ENCODE peak calls at places on chromosome 19, in eight cellular contexts. E, V, M, I, K, G, J and F are unnamed samples.

GRCh38 chr19:32223595-32224370 is 121.6 kb upstream of the ZNF507 start:
- DNase-seq in E (no peak), V (no peak), M (no peak), I (no peak), K (no peak), G (no peak), J (no peak), F (no peak)

GRCh38 chr19:12611361-12611699 is 610 bp downstream of the ZNF791 start:
- DNase-seq in E (no peak), V (peak), M (peak), I (peak), K (no peak), G (peak), J (peak), F (no peak)

GRCh38 chr19:29587518-29587986 is 18.5 kb upstream of the POP4 start:
- DNase-seq in E (no peak), V (no peak), M (no peak), I (no peak), K (peak), G (no peak), J (no peak), F (peak)

GRCh38 chr19:42048992-42049391 is 21.0 kb downstream of the GRIK5 start:
- DNase-seq in E (no peak), V (no peak), M (no peak), I (no peak), K (no peak), G (no peak), J (peak), F (peak)

GRCh38 chr19:1853295-1854031 is 5.2 kb upstream of the REXO1 start:
- DNase-seq in E (no peak), V (peak), M (peak), I (peak), K (peak), G (peak), J (peak), F (peak)

GRCh38 chr19:45569619-45570421 is 14.8 kb downstream of the OPA3 start:
- DNase-seq in E (peak), V (peak), M (peak), I (peak), K (no peak), G (peak), J (peak), F (peak)

GRCh38 chr19:19537321-19538048 is 580 bp upstream of the CILP2 start:
- DNase-seq in E (no peak), V (no peak), M (no peak), I (no peak), K (no peak), G (no peak), J (no peak), F (no peak)

GRCh38 chr19:12796146-12797071 is 5.1 kb downstream of the JUNB start:
- DNase-seq in E (no peak), V (no peak), M (no peak), I (peak), K (no peak), G (peak), J (peak), F (peak)

GRCh38 chr19:7214329-7215089 is 79.7 kb downstream of the INSR start:
- DNase-seq in E (no peak), V (no peak), M (no peak), I (no peak), K (no peak), G (peak), J (no peak), F (no peak)

GRCh38 chr19:38990949-38991697 is 15.6 kb upstream of the FBXO17 start:
- DNase-seq in E (no peak), V (no peak), M (no peak), I (no peak), K (no peak), G (no peak), J (no peak), F (no peak)

GRCh38 chr19:8151499-8152035 is 2.2 kb upstream of the FBN3 start:
- DNase-seq in E (no peak), V (no peak), M (no peak), I (no peak), K (no peak), G (no peak), J (no peak), F (no peak)

GRCh38 chr19:55585658-55586339 is 5.2 kb upstream of the ZNF579 start:
- DNase-seq in E (no peak), V (no peak), M (no peak), I (peak), K (no peak), G (peak), J (no peak), F (peak)

GRCh38 chr19:952680-953500 is 27.1 kb downstream of the ARID3A start:
- DNase-seq in E (no peak), V (no peak), M (no peak), I (no peak), K (no peak), G (peak), J (peak), F (peak)

GRCh38 chr19:52735734-52736133 is 890 bp upstream of the ZNF611 start:
- DNase-seq in E (peak), V (no peak), M (no peak), I (peak), K (no peak), G (peak), J (no peak), F (no peak)

GRCh38 chr19:1513492-1514294 is 874 bp upstream of the ADAMTSL5 start:
- DNase-seq in E (no peak), V (peak), M (peak), I (no peak), K (no peak), G (no peak), J (peak), F (peak)

GRCh38 chr19:862529-863304 is 3.3 kb downstream of the CFD start:
- DNase-seq in E (peak), V (no peak), M (no peak), I (peak), K (peak), G (no peak), J (peak), F (no peak)

GRCh38 chr19:39032164-39032918 is at the start of gene FBXO27:
- DNase-seq in E (no peak), V (no peak), M (peak), I (no peak), K (no peak), G (no peak), J (peak), F (peak)

GRCh38 chr19:58476498-58477015 is 405 bp downstream of the ZNF446 start:
- DNase-seq in E (no peak), V (no peak), M (no peak), I (no peak), K (no peak), G (peak), J (peak), F (no peak)

GRCh38 chr19:56838930-56839664 is 1.4 kb downstream of the PEG3 start:
- DNase-seq in E (no peak), V (no peak), M (no peak), I (peak), K (no peak), G (peak), J (no peak), F (no peak)

GRCh38 chr19:22616659-22617058 is 17.5 kb upstream of the ZNF492 start:
- DNase-seq in E (no peak), V (no peak), M (no peak), I (no peak), K (no peak), G (no peak), J (no peak), F (no peak)

GRCh38 chr19:6828698-6829633 is 56.5 kb downstream of the VAV1 start:
- DNase-seq in E (no peak), V (peak), M (peak), I (no peak), K (peak), G (no peak), J (peak), F (peak)

GRCh38 chr19:57888494-57889231 is at the start of gene ZNF814:
- DNase-seq in E (peak), V (peak), M (no peak), I (peak), K (peak), G (no peak), J (peak), F (peak)

GRCh38 chr19:53254451-53255341 is at the start of gene ZNF677:
- DNase-seq in E (peak), V (no peak), M (no peak), I (peak), K (no peak), G (no peak), J (peak), F (no peak)

GRCh38 chr19:5292843-5293606 is 47.6 kb downstream of the PTPRS start:
- DNase-seq in E (peak), V (peak), M (no peak), I (peak), K (no peak), G (no peak), J (peak), F (peak)

GRCh38 chr19:11288349-11288748 is 7.6 kb upstream of the TSPAN16 start:
- DNase-seq in E (no peak), V (peak), M (no peak), I (peak), K (no peak), G (no peak), J (peak), F (peak)

GRCh38 chr19:2286402-2287140 is 4.6 kb upstream of the PEAK3 start:
- DNase-seq in E (no peak), V (no peak), M (no peak), I (no peak), K (no peak), G (no peak), J (no peak), F (no peak)

GRCh38 chr19:1630811-1631210 is 21.6 kb downstream of the TCF3 start:
- DNase-seq in E (no peak), V (no peak), M (no peak), I (no peak), K (no peak), G (no peak), J (no peak), F (no peak)

GRCh38 chr19:591099-591958 is 1.6 kb downstream of the HCN2 start:
- DNase-seq in E (no peak), V (no peak), M (no peak), I (no peak), K (no peak), G (no peak), J (peak), F (no peak)

GRCh38 chr19:51690359-51691121 is 2.6 kb upstream of the SPACA6 start:
- DNase-seq in E (no peak), V (peak), M (no peak), I (peak), K (no peak), G (no peak), J (peak), F (peak)

GRCh38 chr19:33393286-33394005 is 19.9 kb downstream of the CEBPG start:
- DNase-seq in E (no peak), V (no peak), M (no peak), I (no peak), K (no peak), G (peak), J (no peak), F (no peak)
- TF ChIP-seq MAX in E (no peak), V (no peak), M (no peak), I (no peak), K (no peak), G (no peak), J (no peak), F (no peak)

DNA sequence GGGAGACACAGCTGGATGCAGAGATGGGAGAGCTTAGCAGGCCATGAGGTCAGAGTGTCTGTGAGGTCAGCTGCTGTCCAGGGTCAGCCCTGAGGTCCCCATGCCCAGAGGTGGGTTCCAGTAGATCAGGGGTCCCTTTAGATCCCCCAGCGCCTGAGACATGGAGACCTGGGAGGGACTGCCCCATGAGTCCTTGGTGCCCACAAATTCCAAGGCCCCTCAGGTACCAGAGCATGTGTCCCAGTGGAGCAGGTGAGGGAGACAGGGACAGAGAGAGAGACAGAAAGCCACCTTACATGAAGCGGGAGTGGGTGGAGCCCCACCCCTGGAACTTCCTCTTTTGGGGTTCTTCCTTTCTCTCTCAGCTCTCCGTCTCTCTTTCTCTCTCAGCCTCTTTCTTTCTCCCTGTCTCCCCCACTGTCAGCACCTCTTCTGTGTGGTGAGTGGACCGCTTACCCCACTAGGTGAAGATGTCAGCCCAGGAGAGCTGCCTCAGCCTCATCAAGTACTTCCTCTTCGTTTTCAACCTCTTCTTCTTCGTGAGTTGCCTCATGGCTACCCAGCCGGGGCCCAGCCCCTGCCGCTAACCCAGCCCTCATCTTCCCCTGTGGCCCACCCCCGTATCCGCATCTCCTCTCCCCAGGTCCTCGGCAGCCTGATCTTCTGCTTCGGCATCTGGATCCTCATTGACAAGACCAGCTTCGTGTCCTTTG is at the start of gene CD37:
- DNase-seq in E (no peak), V (no peak), M (no peak), I (no peak), K (no peak), G (no peak), J (peak), F (peak)
- TF ChIP-seq POLR2A in E (peak), V (no peak), M (no peak), I (no peak), K (peak), G (no peak), J (no peak), F (peak)

GRCh38 chr19:9848060-9848459 is 12.9 kb downstream of the PIN1 start:
- DNase-seq in E (no peak), V (no peak), M (no peak), I (no peak), K (no peak), G (no peak), J (peak), F (peak)

GRCh38 chr19:9839415-9839814 is 4.3 kb downstream of the PIN1 start:
- DNase-seq in E (no peak), V (no peak), M (no peak), I (no peak), K (no peak), G (no peak), J (no peak), F (no peak)

GRCh38 chr19:9847087-9847671 is 12.1 kb downstream of the PIN1 start:
- DNase-seq in E (peak), V (peak), M (peak), I (peak), K (no peak), G (peak), J (peak), F (peak)

GRCh38 chr19:9838324-9838723 is 3.2 kb downstream of the PIN1 start:
- DNase-seq in E (no peak), V (no peak), M (no peak), I (no peak), K (no peak), G (no peak), J (no peak), F (no peak)

GRCh38 chr19:9842834-9843625 is 7.9 kb downstream of the PIN1 start:
- DNase-seq in E (no peak), V (no peak), M (no peak), I (no peak), K (no peak), G (no peak), J (no peak), F (no peak)
- TF ChIP-seq MAX in E (no peak), V (no peak), M (no peak), I (no peak), K (no peak), G (no peak), J (no peak), F (no peak)

DNA sequence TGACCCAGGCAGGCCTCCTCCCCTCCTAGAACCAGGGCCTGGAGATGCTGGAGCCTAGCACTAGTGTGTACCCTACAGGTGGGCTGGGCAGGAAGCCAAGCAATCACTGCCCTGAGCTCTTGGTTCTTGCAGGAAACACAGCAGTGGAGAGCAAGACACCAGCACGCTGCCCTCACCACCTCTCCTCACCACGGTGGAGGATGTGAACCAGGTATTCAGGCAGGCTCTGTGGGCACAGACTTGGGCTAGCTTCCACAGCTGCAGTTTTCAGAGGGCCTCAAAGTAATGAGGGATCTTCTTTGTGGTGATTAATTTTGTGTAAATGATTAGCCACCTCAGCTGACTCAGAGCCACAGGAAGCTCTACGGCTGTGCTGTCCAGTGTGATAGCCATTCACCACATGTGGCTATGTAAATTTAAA is 13.6 kb upstream of the GPI start:
- DNase-seq in E (no peak), V (no peak), M (no peak), I (no peak), K (peak), G (no peak), J (no peak), F (no peak)
- TF ChIP-seq POLR2A in E (no peak), V (no peak), M (no peak), I (no peak), K (no peak), G (no peak), J (no peak), F (no peak)

DNA sequence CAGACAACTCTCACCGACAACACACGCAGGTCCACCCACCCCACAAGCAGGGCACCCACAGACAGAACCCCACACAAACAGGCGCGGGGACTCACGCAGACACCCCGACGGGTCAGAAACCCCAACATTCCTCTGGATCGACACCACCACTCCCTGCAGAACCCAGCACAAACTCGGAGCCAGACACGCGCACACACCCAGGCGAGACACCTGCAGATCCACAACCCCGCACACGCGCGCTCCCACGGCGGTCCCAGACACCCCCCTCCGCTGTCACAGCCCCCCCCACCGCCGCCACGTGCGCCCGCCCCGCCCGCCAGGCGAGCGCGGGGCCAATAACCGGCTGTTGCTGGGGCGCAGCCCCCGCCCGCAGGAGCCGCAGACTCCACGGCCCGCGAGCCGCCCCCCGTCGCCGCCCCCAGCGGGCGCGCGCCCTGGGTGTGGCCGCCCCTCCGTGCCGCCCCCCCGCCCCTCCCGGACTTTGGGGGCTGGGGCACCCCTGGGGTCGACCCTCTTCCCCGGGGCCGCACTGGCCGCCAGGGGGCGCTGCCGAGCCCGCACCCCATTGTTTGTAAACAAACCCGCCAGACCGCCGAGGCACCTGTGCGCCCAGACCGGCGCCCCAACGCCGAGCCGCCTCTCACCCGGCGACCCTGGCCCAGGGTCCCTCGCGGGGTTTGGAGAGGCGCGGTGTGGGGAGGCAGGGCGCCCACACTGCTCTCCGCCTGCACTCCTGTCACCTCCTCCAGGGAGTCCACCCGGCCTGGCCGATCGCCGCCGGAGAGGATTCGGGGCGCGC is 678 bp downstream of the BBC3 start:
- DNase-seq in E (no peak), V (no peak), M (no peak), I (peak), K (no peak), G (peak), J (peak), F (peak)
- TF ChIP-seq MAX in E (peak), V (peak), M (peak), I (no peak), K (no peak), G (peak), J (peak), F (peak)

GRCh38 chr19:49142866-49143335 is 12.3 kb downstream of the HRC start:
- DNase-seq in E (no peak), V (peak), M (no peak), I (peak), K (no peak), G (no peak), J (peak), F (no peak)
- TF ChIP-seq POLR2A in E (no peak), V (peak), M (no peak), I (peak), K (no peak), G (no peak), J (peak), F (no peak)

GRCh38 chr19:40803857-40804782 is 5.1 kb downstream of the EGLN2 start:
- DNase-seq in E (no peak), V (no peak), M (no peak), I (no peak), K (peak), G (peak), J (peak), F (peak)
- TF ChIP-seq MAX in E (no peak), V (no peak), M (no peak), I (no peak), K (peak), G (no peak), J (peak), F (peak)

GRCh38 chr19:14006085-14006765 is at the start of gene RFX1:
- DNase-seq in E (peak), V (peak), M (peak), I (peak), K (peak), G (peak), J (peak), F (peak)
- TF ChIP-seq POLR2A in E (peak), V (no peak), M (no peak), I (no peak), K (no peak), G (no peak), J (no peak), F (no peak)

GRCh38 chr19:16202320-16203255 is 4.9 kb downstream of the AP1M1 start:
- DNase-seq in E (no peak), V (no peak), M (no peak), I (no peak), K (no peak), G (no peak), J (no peak), F (no peak)

GRCh38 chr19:16205205-16206045 is 7.7 kb downstream of the AP1M1 start:
- DNase-seq in E (no peak), V (no peak), M (no peak), I (no peak), K (no peak), G (peak), J (no peak), F (no peak)

GRCh38 chr19:16203256-16204004 is 5.7 kb downstream of the AP1M1 start:
- DNase-seq in E (no peak), V (no peak), M (no peak), I (no peak), K (no peak), G (no peak), J (no peak), F (no peak)

GRCh38 chr19:16206046-16206605 is 8.4 kb downstream of the AP1M1 start:
- DNase-seq in E (no peak), V (no peak), M (no peak), I (no peak), K (no peak), G (no peak), J (no peak), F (no peak)

DNA sequence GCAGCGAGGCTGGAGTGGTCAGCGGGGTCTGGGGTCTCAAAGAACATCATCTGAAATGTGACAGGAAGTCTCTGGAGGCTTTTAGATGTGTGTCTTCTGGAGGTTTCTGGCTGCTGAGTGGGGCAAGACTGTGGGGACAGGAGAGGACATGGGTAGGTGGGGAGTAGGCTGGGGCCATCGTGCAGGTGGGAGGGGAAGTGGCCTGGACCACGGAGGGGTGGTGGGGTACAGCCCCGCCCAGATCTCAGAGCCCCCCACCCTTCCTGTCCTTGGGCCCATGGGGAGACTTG is 6.2 kb downstream of the AP1M1 start:
- DNase-seq in E (no peak), V (no peak), M (no peak), I (no peak), K (no peak), G (no peak), J (no peak), F (no peak)
- TF ChIP-seq MAX in E (no peak), V (no peak), M (no peak), I (no peak), K (no peak), G (no peak), J (no peak), F (no peak)